ENCODE peak calls at places on chromosomes 3 and 15, in six cellular contexts. O is adrenal gland, Y is PC-9, J is mesenchymal stem cell, Z is AG09309, V is NCI-H510A treated with DMSO at 0.1 percent for 48 hours. P is an unnamed sample.
A peak's percentile ranks its signal among the peaks of the same experiment; 100 is the strongest.

GRCh38 chr3:45986303-45986982 is 9.2 kb downstream of the FYCO1 start:
- DNase-seq in V (peak; percentile 64), Y (peak; percentile 55), O (peak; percentile 55), J (peak; percentile 91), Z (peak; percentile 46), P (peak; percentile 84)

GRCh38 chr3:78857494-78858111 is 910.2 kb downstream of the ROBO1 start:
- DNase-seq in V (no peak), Y (no peak), O (no peak), J (no peak), Z (no peak), P (peak; percentile 44)

GRCh38 chr3:50575372-50575771 is 6.0 kb downstream of the HEMK1 start:
- DNase-seq in V (no peak), O (no peak), J (no peak), Z (no peak), Y (peak; percentile 37), P (no peak)

GRCh38 chr3:63814300-63814699 is 4.8 kb upstream of the C3orf49 start:
- DNase-seq in Y (no peak), J (no peak), Z (no peak), V (no peak), O (no peak), P (peak; percentile 80)

GRCh38 chr3:117688583-117688982 is 979.0 kb downstream of the TUSC7 start:
- DNase-seq in J (no peak), O (no peak), Z (no peak), V (peak; percentile 47), Y (no peak), P (no peak)

GRCh38 chr3:23288286-23288685 is 85.2 kb downstream of the UBE2E2 start:
- DNase-seq in O (no peak), V (no peak), J (peak; percentile 19), Z (no peak), Y (no peak), P (peak; percentile 44)

GRCh38 chr3:146594843-146595482 is 10.2 kb downstream of the PLSCR5 start:
- DNase-seq in Y (no peak), O (no peak), J (peak; percentile 21), V (peak; percentile 17), Z (no peak), P (peak; percentile 18)

GRCh38 chr15:45704329-45705249 is 69.8 kb downstream of the SQOR start:
- DNase-seq in O (no peak), Z (no peak), Y (no peak), V (no peak), J (peak; percentile 83), P (peak; percentile 30)

GRCh38 chr3:46368569-46368968 is 2.2 kb upstream of the CCR5 start:
- DNase-seq in Z (no peak), Y (no peak), V (no peak), J (peak; percentile 21), O (peak; percentile 62), P (peak; percentile 6)

GRCh38 chr15:98713585-98714001 is 65.3 kb downstream of the IGF1R start:
- DNase-seq in V (no peak), Y (peak; percentile 55), Z (no peak), O (no peak), J (no peak), P (no peak)

GRCh38 chr3:119598410-119599098 is 869 bp downstream of the PLA1A start:
- DNase-seq in V (no peak), J (no peak), Y (no peak), Z (no peak), O (no peak), P (no peak)

GRCh38 chr3:134838599-134838998 is 43.5 kb downstream of the EPHB1 start:
- DNase-seq in V (no peak), J (no peak), Y (no peak), O (no peak), Z (no peak), P (no peak)

GRCh38 chr3:9079674-9080073 is 116.4 kb upstream of the RAD18 start:
- DNase-seq in O (no peak), J (no peak), V (no peak), Y (peak; percentile 39), Z (no peak), P (no peak)

GRCh38 chr3:52216585-52217408 is 8.6 kb downstream of the TLR9 start:
- DNase-seq in Y (peak; percentile 94), Z (no peak), J (peak; percentile 62), O (peak; percentile 92), V (no peak), P (peak; percentile 88)

GRCh38 chr15:80831606-80832224 is 52.5 kb downstream of the CEMIP start:
- DNase-seq in J (no peak), O (no peak), Y (no peak), V (no peak), Z (no peak), P (no peak)

GRCh38 chr3:100041328-100041749 is 73.0 kb downstream of the FILIP1L start:
- DNase-seq in V (no peak), Y (peak; percentile 24), Z (peak; percentile 76), J (peak; percentile 87), O (no peak), P (peak; percentile 95)

GRCh38 chr15:29518442-29518841 is 248.8 kb upstream of the NSMCE3 start:
- DNase-seq in Z (no peak), J (no peak), Y (no peak), O (no peak), V (no peak), P (no peak)

GRCh38 chr15:76802411-76802810 is 102.7 kb downstream of the SCAPER start:
- DNase-seq in Z (no peak), O (no peak), J (no peak), Y (no peak), V (no peak), P (peak; percentile 7)

GRCh38 chr3:143070977-143071551 is 48.5 kb upstream of the CHST2 start:
- DNase-seq in V (no peak), J (peak; percentile 95), Y (no peak), O (no peak), Z (peak; percentile 90), P (peak; percentile 83)

GRCh38 chr3:188531210-188531609 is 377.3 kb downstream of the LPP start:
- DNase-seq in J (peak; percentile 37), Y (no peak), O (peak; percentile 18), Z (no peak), V (no peak), P (peak; percentile 76)

GRCh38 chr15:66780172-66780972 is 78.3 kb downstream of the SMAD6 start:
- DNase-seq in V (no peak), Y (no peak), J (peak; percentile 84), Z (no peak), O (no peak), P (peak; percentile 85)

GRCh38 chr3:129934234-129935123 is 40.0 kb upstream of the TRH start:
- DNase-seq in J (peak; percentile 32), O (no peak), V (peak; percentile 17), Z (no peak), Y (peak; percentile 26), P (no peak)

GRCh38 chr15:67574981-67575632 is 32.6 kb downstream of the MAP2K5 start:
- DNase-seq in Z (no peak), Y (no peak), J (no peak), V (no peak), O (no peak), P (no peak)

GRCh38 chr3:140832883-140833282 is 108.8 kb upstream of the SLC25A36 start:
- DNase-seq in Y (no peak), J (no peak), Z (no peak), V (no peak), O (no peak), P (no peak)

GRCh38 chr3:30346927-30347320 is 259.5 kb upstream of the TGFBR2 start:
- DNase-seq in O (no peak), Y (no peak), J (no peak), V (no peak), Z (no peak), P (no peak)

GRCh38 chr15:66940368-66940767 is 125.0 kb upstream of the SMAD3 start:
- DNase-seq in Z (no peak), J (peak; percentile 56), V (no peak), O (no peak), Y (no peak), P (no peak)

GRCh38 chr15:98565566-98565965 is 82.8 kb upstream of the IGF1R start:
- DNase-seq in Y (no peak), J (no peak), O (no peak), Z (no peak), V (no peak), P (no peak)

GRCh38 chr3:111338059-111338698 is 203.8 kb upstream of the CD96 start:
- DNase-seq in V (peak; percentile 46), Y (peak; percentile 66), J (peak; percentile 76), Z (peak; percentile 42), O (peak; percentile 59), P (peak; percentile 79)

GRCh38 chr3:13687409-13687989 is 138.6 kb downstream of the FBLN2 start:
- DNase-seq in V (no peak), O (no peak), J (no peak), Z (no peak), Y (no peak), P (no peak)

GRCh38 chr3:195003006-195003892 is 267.7 kb downstream of the XXYLT1 start:
- DNase-seq in O (peak; percentile 34), Z (no peak), Y (no peak), V (no peak), J (no peak), P (no peak)

GRCh38 chr3:154040283-154040682 is 80.9 kb upstream of the ARHGEF26 start:
- DNase-seq in Y (no peak), V (peak; percentile 2), J (peak; percentile 33), Z (no peak), O (no peak), P (peak; percentile 35)